ENCODE peak calls at places on chromosomes 3 and 15, in four cellular contexts. G, U, F and N are unnamed samples.

GRCh38 chr15:96334017-96334704 is 3.7 kb downstream of the NR2F2 start:
- DNase-seq in U (no peak), F (no peak), G (peak), N (no peak)

GRCh38 chr3:16433701-16434151 is 79.8 kb downstream of the RFTN1 start:
- DNase-seq in U (no peak), F (no peak), G (no peak), N (no peak)

GRCh38 chr3:7646851-7647250 is 785.9 kb downstream of the GRM7 start:
- DNase-seq in F (no peak), G (no peak), U (no peak), N (no peak)

GRCh38 chr3:86815880-86816279 is 175.1 kb downstream of the VGLL3 start:
- DNase-seq in G (no peak), F (no peak), U (peak), N (no peak)

GRCh38 chr15:41789237-41789636 is 15.0 kb downstream of the MAPKBP1 start:
- DNase-seq in F (no peak), U (no peak), G (no peak), N (no peak)

GRCh38 chr3:156334841-156335545 is 214.6 kb downstream of the KCNAB1 start:
- DNase-seq in F (peak), G (no peak), U (no peak), N (no peak)

GRCh38 chr3:159711560-159712333 is 276.9 kb upstream of the IL12A start:
- DNase-seq in U (peak), G (peak), F (no peak), N (no peak)

GRCh38 chr15:83285979-83286553 is 1.6 kb upstream of the BNC1 start:
- DNase-seq in F (no peak), U (peak), G (no peak), N (no peak)

GRCh38 chr3:103127116-103127630 is 692.4 kb downstream of the ZPLD1 start:
- DNase-seq in U (peak), G (no peak), F (no peak), N (no peak)